ENCODE peak calls at places on chromosomes 12 and 14, in eight cellular contexts. S is GM23248; V is LNCaP clone FGC; W is HepG2; C is fibroblast of pulmonary artery; R is AG10803; T is breast epithelium; F is CD8-positive, alpha-beta memory T cell. N is an unnamed sample.

GRCh38 chr12:124994435-124994975 is 1.1 kb downstream of the BRI3BP start:
- DNase-seq in S (no peak), V (no peak), W (no peak), C (no peak), R (no peak), T (no peak), F (no peak), N (peak; percentile 45)

GRCh38 chr14:55807059-55807499 is 227.1 kb downstream of the KTN1 start:
- DNase-seq in S (peak; percentile 47), V (peak; percentile 50), W (peak; percentile 28), C (peak; percentile 100), R (peak; percentile 8), T (peak; percentile 68), F (peak; percentile 79), N (peak; percentile 85)

GRCh38 chr14:22410497-22410896 is 178.5 kb downstream of the DAD1 start:
- DNase-seq in S (peak; percentile 17), V (no peak), W (no peak), C (no peak), R (no peak), T (no peak), F (no peak), N (no peak)

GRCh38 chr14:52150162-52150561 is 81.3 kb upstream of the NID2 start:
- DNase-seq in S (no peak), V (no peak), W (no peak), C (no peak), R (no peak), T (no peak), F (no peak), N (no peak)

GRCh38 chr12:118189761-118190181 is 53.8 kb downstream of the PEBP1 start:
- DNase-seq in S (peak; percentile 78), V (no peak), W (no peak), C (peak; percentile 66), R (peak; percentile 67), T (no peak), F (no peak), N (no peak)

GRCh38 chr12:50070314-50071060 is 13.1 kb downstream of the ASIC1 start:
- DNase-seq in S (peak; percentile 85), V (peak; percentile 51), W (peak; percentile 53), C (peak; percentile 92), R (peak; percentile 82), T (peak; percentile 79), F (peak; percentile 51), N (peak; percentile 65)

GRCh38 chr14:99726538-99727095 is 42.5 kb downstream of the CYP46A1 start:
- DNase-seq in S (no peak), V (no peak), W (no peak), C (no peak), R (no peak), T (peak; percentile 49), F (no peak), N (no peak)

GRCh38 chr14:68365228-68365627 is 427.6 kb downstream of the ZFP36L1 start:
- DNase-seq in S (peak; percentile 78), V (no peak), W (no peak), C (peak; percentile 51), R (peak; percentile 59), T (no peak), F (no peak), N (no peak)

GRCh38 chr14:96042218-96042930 is 3.2 kb downstream of the C14orf132 start:
- DNase-seq in S (peak; percentile 73), V (no peak), W (no peak), C (peak; percentile 18), R (peak; percentile 78), T (no peak), F (no peak), N (no peak)

GRCh38 chr12:116092776-116093175 is 184.7 kb downstream of the MED13L start:
- DNase-seq in S (no peak), V (no peak), W (no peak), C (no peak), R (no peak), T (no peak), F (no peak), N (no peak)

GRCh38 chr14:59482471-59483331 is 1.5 kb downstream of the L3HYPDH start:
- DNase-seq in S (peak; percentile 96), V (no peak), W (peak; percentile 58), C (peak; percentile 90), R (peak; percentile 93), T (no peak), F (no peak), N (no peak)

GRCh38 chr12:1367331-1367730 is 227.1 kb downstream of the FBXL14 start:
- DNase-seq in S (no peak), V (no peak), W (peak; percentile 9), C (no peak), R (no peak), T (no peak), F (no peak), N (no peak)

GRCh38 chr12:123062682-123063426 is 82.4 kb downstream of the ARL6IP4 start:
- DNase-seq in S (peak; percentile 85), V (peak; percentile 79), W (peak; percentile 91), C (peak; percentile 52), R (peak; percentile 77), T (peak; percentile 81), F (no peak), N (peak; percentile 47)

GRCh38 chr12:69894800-69895199 is 69.8 kb downstream of the MYRFL start:
- DNase-seq in S (no peak), V (no peak), W (no peak), C (no peak), R (no peak), T (no peak), F (no peak), N (no peak)

GRCh38 chr12:46472893-46473633 is 100.5 kb upstream of the SLC38A2 start:
- DNase-seq in S (no peak), V (no peak), W (peak; percentile 60), C (peak; percentile 86), R (peak; percentile 29), T (no peak), F (no peak), N (no peak)

GRCh38 chr12:49673446-49674317 is 33.5 kb downstream of the FMNL3 start:
- DNase-seq in S (peak; percentile 98), V (peak; percentile 44), W (peak; percentile 47), C (peak; percentile 98), R (peak; percentile 96), T (peak; percentile 81), F (no peak), N (peak; percentile 86)

GRCh38 chr14:74538411-74539391 is 45.1 kb downstream of the ISCA2 start:
- DNase-seq in S (no peak), V (no peak), W (no peak), C (no peak), R (peak; percentile 19), T (no peak), F (no peak), N (no peak)

GRCh38 chr14:99983251-99984012 is 81.8 kb upstream of the EVL start:
- DNase-seq in S (no peak), V (no peak), W (no peak), C (no peak), R (no peak), T (no peak), F (no peak), N (no peak)

GRCh38 chr12:109567296-109567695 is 6.0 kb downstream of the MMAB start:
- DNase-seq in S (no peak), V (no peak), W (no peak), C (no peak), R (no peak), T (peak; percentile 63), F (no peak), N (no peak)

GRCh38 chr14:51859136-51859535 is 1.3 kb upstream of the GNG2 start:
- DNase-seq in S (peak; percentile 39), V (no peak), W (no peak), C (no peak), R (peak; percentile 29), T (no peak), F (no peak), N (no peak)

DNA sequence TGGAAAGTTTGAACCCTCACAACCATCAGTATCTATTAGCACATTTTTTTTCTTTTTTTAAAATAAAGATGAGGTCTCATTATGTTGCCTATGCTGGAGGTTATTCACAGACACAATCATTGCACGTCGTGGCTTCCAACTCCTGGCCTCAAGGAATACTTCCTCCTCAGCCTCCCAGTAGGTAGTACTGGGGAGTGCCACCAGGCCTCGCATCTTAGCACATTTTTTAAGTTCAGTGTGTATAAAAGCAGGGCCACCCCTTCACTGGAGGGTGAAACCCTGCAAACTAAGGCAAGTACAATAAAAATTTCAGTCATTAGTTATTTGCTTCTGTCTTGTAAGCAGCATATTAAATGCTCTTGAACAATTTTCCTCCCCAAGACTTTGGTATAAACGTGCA is 114.2 kb upstream of the SINHCAF start:
- DNase-seq in S (no peak), V (no peak), W (no peak), C (no peak), R (no peak), T (no peak), F (no peak), N (no peak)
- H3K4me3 ChIP-seq in S (no peak overlapping the region), V (no peak overlapping the region), W (no peak overlapping the region), C (no peak overlapping the region), R (no peak overlapping the region), T (no peak overlapping the region), F (no peak overlapping the region), N (no peak overlapping the region)

DNA sequence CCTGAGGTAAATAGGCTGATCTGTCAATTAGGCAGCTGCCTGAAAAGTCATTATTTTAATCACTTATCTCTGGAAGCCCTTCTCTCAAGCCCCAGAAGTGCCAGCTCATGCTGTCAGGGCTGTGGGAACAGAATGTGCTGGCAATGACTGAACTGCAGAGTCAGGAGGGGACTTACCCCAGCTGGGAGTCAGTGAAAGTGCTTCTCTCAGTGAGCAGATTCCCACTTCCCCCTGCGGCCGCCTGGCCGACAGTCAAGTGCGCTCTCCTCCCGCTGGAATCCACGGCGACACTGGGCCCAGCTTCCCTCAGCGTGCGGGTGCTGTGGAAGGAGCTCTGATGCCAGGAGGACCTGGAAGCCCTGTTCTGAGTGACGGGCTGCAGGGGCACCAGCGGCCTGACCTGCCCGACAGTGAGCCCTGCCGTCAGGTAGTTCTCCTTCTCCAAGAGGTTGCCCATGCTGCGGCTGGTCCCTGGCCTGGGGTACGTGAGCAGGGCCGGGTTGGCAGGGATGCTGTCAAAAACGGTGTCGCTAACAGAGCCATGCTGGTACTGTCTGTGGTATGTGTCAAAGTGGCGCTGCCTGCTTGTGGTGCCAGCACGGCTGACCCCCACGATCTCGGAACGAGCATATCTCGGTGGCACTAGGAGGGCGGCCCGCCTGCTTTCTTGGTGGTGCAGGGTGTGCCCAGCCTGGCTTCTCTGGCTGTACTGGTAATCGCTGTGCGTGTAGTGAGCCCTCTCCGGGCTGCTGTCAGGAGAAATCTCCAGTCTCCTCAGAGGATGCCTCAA is 18.7 kb downstream of the PKP2 start:
- DNase-seq in S (peak; percentile 9), V (no peak), W (no peak), C (peak; percentile 57), R (peak; percentile 5), T (no peak), F (no peak), N (peak; percentile 65)
- H3K4me3 ChIP-seq in S (no peak overlapping the region), V (no peak overlapping the region), W (no peak overlapping the region), C (no peak overlapping the region), R (no peak overlapping the region), T (no peak overlapping the region), F (no peak overlapping the region), N (no peak overlapping the region)

DNA sequence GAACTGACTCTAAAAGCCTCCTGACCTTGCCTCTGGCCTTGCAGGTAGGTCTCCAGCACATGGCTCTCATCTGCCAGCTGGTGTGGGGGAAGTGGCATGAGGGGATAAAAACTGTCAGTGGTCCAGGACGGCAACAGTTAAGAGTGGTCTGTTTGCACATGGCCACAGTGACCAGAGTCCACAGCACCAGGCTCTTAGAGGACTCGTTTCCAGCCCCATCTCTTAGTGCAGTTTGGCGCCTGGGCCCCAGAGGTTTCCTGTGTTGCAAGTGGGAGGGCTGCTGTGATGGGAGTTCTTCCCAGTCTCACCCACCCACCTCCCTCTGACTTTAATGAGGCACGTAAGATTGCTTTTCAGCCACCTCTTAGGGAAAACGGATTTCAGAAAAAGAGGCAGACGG is 37.0 kb downstream of the APPL2 start:
- DNase-seq in S (no peak), V (no peak), W (peak; percentile 23), C (no peak), R (no peak), T (no peak), F (no peak), N (no peak)
- H3K4me3 ChIP-seq in S (no peak overlapping the region), V (no peak overlapping the region), W (no peak overlapping the region), C (no peak overlapping the region), R (no peak overlapping the region), T (no peak overlapping the region), F (no peak overlapping the region), N (no peak overlapping the region)

GRCh38 chr14:26204362-26204953 is 393.4 kb downstream of the NOVA1 start:
- DNase-seq in S (peak; percentile 26), V (no peak), W (no peak), C (peak; percentile 33), R (no peak), T (no peak), F (no peak), N (no peak)
- H3K4me3 ChIP-seq in S (peak overlapping the region; percentile 57), V (no peak overlapping the region), W (peak overlapping the region; percentile 36), C (peak overlapping the region; percentile 54), R (no peak overlapping the region), T (peak overlapping the region; percentile 51), F (no peak overlapping the region), N (peak overlapping the region; percentile 19)